ENCODE peak calls at places on chromosomes 4 and X, in five cellular contexts. K, U, D, Q and S are unnamed samples.

GRCh38 chr4:141580523-141580922 is 55.9 kb upstream of the IL15 start:
- DNase-seq in K (no peak), U (peak; percentile 40), D (no peak), Q (no peak), S (no peak)

GRCh38 chr4:94603170-94603747 is 151.5 kb downstream of the PDLIM5 start:
- DNase-seq in K (no peak), U (peak; percentile 62), D (no peak), Q (no peak), S (peak; percentile 1)

GRCh38 chr4:128282516-128282915 is 5.1 kb downstream of the PGRMC2 start:
- DNase-seq in K (no peak), U (no peak), D (no peak), Q (no peak), S (no peak)

GRCh38 chrX:1877780-1878179 is 262.9 kb downstream of the ASMT start:
- DNase-seq in K (no peak), U (no peak), D (no peak), Q (no peak), S (no peak)

GRCh38 chr4:79964020-79964714 is 108.9 kb downstream of the ANTXR2 start:
- DNase-seq in K (no peak), U (no peak), D (no peak), Q (no peak), S (no peak)

GRCh38 chrX:152641996-152642395 is 4.3 kb downstream of the GABRQ start:
- DNase-seq in K (no peak), U (no peak), D (no peak), Q (peak; percentile 0), S (no peak)

GRCh38 chr4:20086067-20086466 is 165.6 kb upstream of the SLIT2 start:
- DNase-seq in K (no peak), U (no peak), D (no peak), Q (no peak), S (no peak)

GRCh38 chrX:55867254-55867653 is 149.7 kb downstream of the RRAGB start:
- DNase-seq in K (no peak), U (peak; percentile 32), D (no peak), Q (peak; percentile 11), S (peak; percentile 52)

GRCh38 chr4:89469930-89470375 is 162.4 kb upstream of the GPRIN3 start:
- DNase-seq in K (no peak), U (peak; percentile 99), D (no peak), Q (peak; percentile 95), S (peak; percentile 39)

GRCh38 chr4:101418055-101418454 is 70.7 kb upstream of the PPP3CA start:
- DNase-seq in K (peak; percentile 29), U (peak; percentile 12), D (no peak), Q (peak; percentile 79), S (no peak)

GRCh38 chr4:24778427-24779225 is 16.7 kb upstream of the SOD3 start:
- DNase-seq in K (no peak), U (no peak), D (no peak), Q (no peak), S (no peak)

GRCh38 chr4:109629775-109630174 is 69.7 kb downstream of the MCUB start:
- DNase-seq in K (no peak), U (no peak), D (no peak), Q (no peak), S (no peak)

GRCh38 chr4:163166041-163166579 is 580 bp downstream of the NAF1 start:
- DNase-seq in K (peak; percentile 29), U (peak; percentile 25), D (peak; percentile 25), Q (peak; percentile 45), S (no peak)

GRCh38 chrX:138754861-138755260 is 43.3 kb upstream of the FGF13 start:
- DNase-seq in K (no peak), U (peak; percentile 43), D (no peak), Q (no peak), S (no peak)

GRCh38 chrX:154401045-154401799 is 3.0 kb downstream of the RPL10 start:
- DNase-seq in K (no peak), U (no peak), D (no peak), Q (no peak), S (no peak)

GRCh38 chr4:152937535-152938236 is 1.6 kb downstream of the FHDC1 start:
- DNase-seq in K (no peak), U (peak; percentile 65), D (no peak), Q (peak; percentile 18), S (no peak)

GRCh38 chr4:136829298-136829697 is 703.0 kb downstream of the PCDH18 start:
- DNase-seq in K (no peak), U (no peak), D (no peak), Q (no peak), S (no peak)

GRCh38 chr4:160319221-160319867 is 1216.5 kb downstream of the RAPGEF2 start:
- DNase-seq in K (no peak), U (peak; percentile 60), D (no peak), Q (no peak), S (no peak)

GRCh38 chr4:112633477-112634235 is 3.1 kb downstream of the ZGRF1 start:
- DNase-seq in K (no peak), U (peak; percentile 32), D (no peak), Q (peak; percentile 82), S (no peak)

GRCh38 chrX:155966876-155967275 is 30.6 kb upstream of the IL9R start:
- DNase-seq in K (no peak), U (peak; percentile 19), D (peak; percentile 44), Q (peak; percentile 51), S (no peak)